ENCODE peak calls at places on chromosomes 12 and 14, in nine cellular contexts. One of them, this sample, is unnamed.

GRCh38 chr14:37263656-37264236 is 66.0 kb downstream of the MIPOL1 start:
- DNase-seq in neuronal stem cell: no peak
- DNase-seq in CD8-positive, alpha-beta memory T cell: no peak
- DNase-seq in Panc1: no peak
- DNase-seq in brain microvascular endothelial cell: no peak
- DNase-seq in mesendoderm: peak; percentile 12
- DNase-seq in CD8-positive, alpha-beta T cell: no peak
- DNase-seq in tibial artery: no peak
- DNase-seq in CD4-positive, alpha-beta memory T cell: no peak
- DNase-seq in this sample: no peak

GRCh38 chr12:127268121-127268520 is 998.8 kb upstream of the TMEM132C start:
- DNase-seq in mesendoderm: no peak
- DNase-seq in CD8-positive, alpha-beta memory T cell: no peak
- DNase-seq in Panc1: no peak
- DNase-seq in CD4-positive, alpha-beta memory T cell: no peak
- DNase-seq in neuronal stem cell: no peak
- DNase-seq in CD8-positive, alpha-beta T cell: no peak
- DNase-seq in brain microvascular endothelial cell: no peak
- DNase-seq in tibial artery: no peak
- DNase-seq in this sample: no peak

GRCh38 chr12:123923927-123924326 is 48.7 kb downstream of the CCDC92 start:
- DNase-seq in Panc1: no peak
- DNase-seq in tibial artery: no peak
- DNase-seq in CD8-positive, alpha-beta memory T cell: no peak
- DNase-seq in brain microvascular endothelial cell: no peak
- DNase-seq in CD4-positive, alpha-beta memory T cell: no peak
- DNase-seq in mesendoderm: no peak
- DNase-seq in CD8-positive, alpha-beta T cell: no peak
- DNase-seq in neuronal stem cell: no peak
- DNase-seq in this sample: no peak

GRCh38 chr14:55136868-55137785 is 8.1 kb downstream of the LGALS3 start:
- DNase-seq in CD4-positive, alpha-beta memory T cell: no peak
- DNase-seq in mesendoderm: no peak
- DNase-seq in Panc1: no peak
- DNase-seq in CD8-positive, alpha-beta memory T cell: no peak
- DNase-seq in tibial artery: peak; percentile 73
- DNase-seq in brain microvascular endothelial cell: peak; percentile 90
- DNase-seq in CD8-positive, alpha-beta T cell: no peak
- DNase-seq in neuronal stem cell: no peak
- DNase-seq in this sample: peak; percentile 60

GRCh38 chr14:85852900-85853299 is 323.0 kb downstream of the FLRT2 start:
- DNase-seq in neuronal stem cell: no peak
- DNase-seq in CD8-positive, alpha-beta memory T cell: no peak
- DNase-seq in CD8-positive, alpha-beta T cell: no peak
- DNase-seq in brain microvascular endothelial cell: no peak
- DNase-seq in tibial artery: no peak
- DNase-seq in CD4-positive, alpha-beta memory T cell: no peak
- DNase-seq in mesendoderm: peak; percentile 5
- DNase-seq in Panc1: no peak
- DNase-seq in this sample: no peak

GRCh38 chr12:48296586-48297396 is 53.9 kb downstream of the ZNF641 start:
- DNase-seq in tibial artery: peak; percentile 76
- DNase-seq in CD4-positive, alpha-beta memory T cell: peak; percentile 10
- DNase-seq in neuronal stem cell: peak; percentile 66
- DNase-seq in brain microvascular endothelial cell: peak; percentile 75
- DNase-seq in mesendoderm: peak; percentile 93
- DNase-seq in CD8-positive, alpha-beta T cell: peak; percentile 43
- DNase-seq in CD8-positive, alpha-beta memory T cell: no peak
- DNase-seq in Panc1: peak; percentile 17
- DNase-seq in this sample: peak; percentile 84

GRCh38 chr12:48717252-48717695 is 767 bp upstream of the CCNT1 start:
- DNase-seq in brain microvascular endothelial cell: no peak
- DNase-seq in neuronal stem cell: peak; percentile 15
- DNase-seq in Panc1: peak; percentile 5
- DNase-seq in CD4-positive, alpha-beta memory T cell: no peak
- DNase-seq in mesendoderm: peak; percentile 16
- DNase-seq in CD8-positive, alpha-beta T cell: no peak
- DNase-seq in CD8-positive, alpha-beta memory T cell: no peak
- DNase-seq in tibial artery: no peak
- DNase-seq in this sample: no peak

GRCh38 chr12:81644503-81644902 is 114.6 kb downstream of the PPFIA2 start:
- DNase-seq in Panc1: no peak
- DNase-seq in CD4-positive, alpha-beta memory T cell: peak; percentile 28
- DNase-seq in neuronal stem cell: peak; percentile 9
- DNase-seq in CD8-positive, alpha-beta T cell: no peak
- DNase-seq in mesendoderm: peak; percentile 45
- DNase-seq in brain microvascular endothelial cell: no peak
- DNase-seq in tibial artery: no peak
- DNase-seq in CD8-positive, alpha-beta memory T cell: no peak
- DNase-seq in this sample: no peak

GRCh38 chr12:114625294-114625851 is 58.6 kb downstream of the TBX3 start:
- DNase-seq in tibial artery: no peak
- DNase-seq in neuronal stem cell: peak; percentile 64
- DNase-seq in CD8-positive, alpha-beta memory T cell: no peak
- DNase-seq in Panc1: peak; percentile 15
- DNase-seq in mesendoderm: peak; percentile 78
- DNase-seq in brain microvascular endothelial cell: peak; percentile 49
- DNase-seq in CD8-positive, alpha-beta T cell: peak; percentile 9
- DNase-seq in CD4-positive, alpha-beta memory T cell: no peak
- DNase-seq in this sample: peak; percentile 32

GRCh38 chr12:32217354-32218310 is 111.0 kb downstream of the BICD1 start:
- DNase-seq in brain microvascular endothelial cell: peak; percentile 75
- DNase-seq in mesendoderm: no peak
- DNase-seq in tibial artery: peak; percentile 35
- DNase-seq in CD8-positive, alpha-beta T cell: no peak
- DNase-seq in CD8-positive, alpha-beta memory T cell: no peak
- DNase-seq in neuronal stem cell: no peak
- DNase-seq in CD4-positive, alpha-beta memory T cell: no peak
- DNase-seq in Panc1: no peak
- DNase-seq in this sample: no peak

DNA sequence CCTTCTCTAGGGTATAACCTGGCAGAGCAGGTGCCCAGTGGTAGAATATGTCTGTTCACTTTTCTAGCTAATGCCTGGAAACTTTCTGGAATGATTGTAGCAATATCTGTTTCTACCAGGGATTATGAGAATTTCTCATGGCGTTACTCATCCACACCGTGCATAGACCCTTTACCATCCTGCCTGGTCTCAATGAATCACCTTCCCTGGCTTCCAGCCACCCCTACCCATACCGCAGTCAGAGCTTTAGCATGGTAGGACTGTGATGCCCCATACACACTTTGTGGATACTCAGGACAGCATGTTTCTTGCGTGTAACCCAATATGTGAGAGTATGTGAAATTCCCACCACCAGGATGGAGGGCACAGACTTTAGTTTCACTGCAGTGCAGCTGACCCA is 45.4 kb downstream of the TUNAR start:
- DNase-seq in CD8-positive, alpha-beta memory T cell: no peak
- DNase-seq in mesendoderm: no peak
- DNase-seq in brain microvascular endothelial cell: no peak
- DNase-seq in tibial artery: no peak
- DNase-seq in CD4-positive, alpha-beta memory T cell: no peak
- DNase-seq in CD8-positive, alpha-beta T cell: no peak
- DNase-seq in neuronal stem cell: no peak
- DNase-seq in Panc1: no peak
- DNase-seq in this sample: no peak
- H3K27ac ChIP-seq in CD8-positive, alpha-beta memory T cell: no peak overlapping the region
- H3K27ac ChIP-seq in mesendoderm: no peak overlapping the region
- H3K27ac ChIP-seq in brain microvascular endothelial cell: no peak overlapping the region
- H3K27ac ChIP-seq in tibial artery: no peak overlapping the region
- H3K27ac ChIP-seq in CD4-positive, alpha-beta memory T cell: no peak overlapping the region
- H3K27ac ChIP-seq in CD8-positive, alpha-beta T cell: no peak overlapping the region
- H3K27ac ChIP-seq in neuronal stem cell: no peak overlapping the region
- H3K27ac ChIP-seq in Panc1: no peak overlapping the region
- H3K27ac ChIP-seq in this sample: no peak overlapping the region

GRCh38 chr12:113119980-113120669 is 15.4 kb downstream of the RASAL1 start:
- DNase-seq in CD8-positive, alpha-beta memory T cell: no peak
- DNase-seq in CD4-positive, alpha-beta memory T cell: no peak
- DNase-seq in tibial artery: no peak
- DNase-seq in mesendoderm: peak; percentile 71
- DNase-seq in CD8-positive, alpha-beta T cell: no peak
- DNase-seq in Panc1: no peak
- DNase-seq in brain microvascular endothelial cell: no peak
- DNase-seq in neuronal stem cell: no peak
- DNase-seq in this sample: no peak

GRCh38 chr12:113118142-113118541 is 17.4 kb downstream of the RASAL1 start:
- DNase-seq in CD4-positive, alpha-beta memory T cell: no peak
- DNase-seq in mesendoderm: no peak
- DNase-seq in tibial artery: no peak
- DNase-seq in CD8-positive, alpha-beta memory T cell: no peak
- DNase-seq in neuronal stem cell: no peak
- DNase-seq in CD8-positive, alpha-beta T cell: no peak
- DNase-seq in brain microvascular endothelial cell: no peak
- DNase-seq in Panc1: no peak
- DNase-seq in this sample: no peak

GRCh38 chr12:113114447-113115178 is 20.9 kb downstream of the RASAL1 start:
- DNase-seq in CD4-positive, alpha-beta memory T cell: no peak
- DNase-seq in mesendoderm: no peak
- DNase-seq in Panc1: no peak
- DNase-seq in tibial artery: no peak
- DNase-seq in brain microvascular endothelial cell: no peak
- DNase-seq in CD8-positive, alpha-beta T cell: no peak
- DNase-seq in neuronal stem cell: no peak
- DNase-seq in CD8-positive, alpha-beta memory T cell: no peak
- DNase-seq in this sample: no peak

GRCh38 chr12:113115455-113116126 is 20.0 kb downstream of the RASAL1 start:
- DNase-seq in mesendoderm: no peak
- DNase-seq in brain microvascular endothelial cell: no peak
- DNase-seq in neuronal stem cell: no peak
- DNase-seq in Panc1: no peak
- DNase-seq in CD8-positive, alpha-beta T cell: no peak
- DNase-seq in tibial artery: no peak
- DNase-seq in CD4-positive, alpha-beta memory T cell: no peak
- DNase-seq in CD8-positive, alpha-beta memory T cell: no peak
- DNase-seq in this sample: no peak

DNA sequence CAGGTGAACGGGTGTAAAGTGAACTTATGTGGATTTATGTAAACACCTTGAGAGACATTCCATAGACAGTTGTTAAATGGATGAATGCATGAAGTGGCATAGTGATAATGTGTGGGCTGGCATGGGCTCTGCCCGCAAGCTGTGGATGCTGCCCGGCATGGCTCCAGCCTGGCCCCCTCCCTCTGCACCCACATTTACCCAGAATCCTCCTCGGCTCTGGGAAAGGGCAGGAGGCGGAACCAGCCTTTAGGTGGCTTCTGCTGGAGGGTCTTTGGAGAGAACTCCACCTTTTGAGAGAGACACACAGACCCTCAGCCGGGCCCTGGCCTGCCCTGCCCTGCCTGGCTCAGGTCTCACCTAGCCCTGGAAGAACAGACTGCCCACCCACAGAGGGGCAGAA is 18.7 kb downstream of the RASAL1 start:
- DNase-seq in brain microvascular endothelial cell: no peak
- DNase-seq in neuronal stem cell: no peak
- DNase-seq in CD8-positive, alpha-beta memory T cell: no peak
- DNase-seq in CD4-positive, alpha-beta memory T cell: no peak
- DNase-seq in Panc1: no peak
- DNase-seq in mesendoderm: no peak
- DNase-seq in tibial artery: no peak
- DNase-seq in CD8-positive, alpha-beta T cell: no peak
- DNase-seq in this sample: no peak
- H3K27me3 ChIP-seq in brain microvascular endothelial cell: peaks cover 12% of the 10 kb centered on the region
- H3K27me3 ChIP-seq in neuronal stem cell: peaks cover 24% of the 10 kb centered on the region
- H3K27me3 ChIP-seq in CD8-positive, alpha-beta memory T cell: no peaks in the 10 kb centered on the region
- H3K27me3 ChIP-seq in CD4-positive, alpha-beta memory T cell: no peaks in the 10 kb centered on the region
- H3K27me3 ChIP-seq in Panc1: no peaks in the 10 kb centered on the region
- H3K27me3 ChIP-seq in mesendoderm: no peaks in the 10 kb centered on the region
- H3K27me3 ChIP-seq in tibial artery: peaks cover 76% of the 10 kb centered on the region
- H3K27me3 ChIP-seq in CD8-positive, alpha-beta T cell: no peaks in the 10 kb centered on the region
- H3K27me3 ChIP-seq in this sample: no peaks in the 10 kb centered on the region

GRCh38 chr14:25150401-25150800 is 100.5 kb upstream of the STXBP6 start:
- DNase-seq in Panc1: no peak
- DNase-seq in CD8-positive, alpha-beta memory T cell: no peak
- DNase-seq in brain microvascular endothelial cell: no peak
- DNase-seq in tibial artery: no peak
- DNase-seq in mesendoderm: no peak
- DNase-seq in CD4-positive, alpha-beta memory T cell: no peak
- DNase-seq in neuronal stem cell: no peak
- DNase-seq in CD8-positive, alpha-beta T cell: no peak
- DNase-seq in this sample: no peak

DNA sequence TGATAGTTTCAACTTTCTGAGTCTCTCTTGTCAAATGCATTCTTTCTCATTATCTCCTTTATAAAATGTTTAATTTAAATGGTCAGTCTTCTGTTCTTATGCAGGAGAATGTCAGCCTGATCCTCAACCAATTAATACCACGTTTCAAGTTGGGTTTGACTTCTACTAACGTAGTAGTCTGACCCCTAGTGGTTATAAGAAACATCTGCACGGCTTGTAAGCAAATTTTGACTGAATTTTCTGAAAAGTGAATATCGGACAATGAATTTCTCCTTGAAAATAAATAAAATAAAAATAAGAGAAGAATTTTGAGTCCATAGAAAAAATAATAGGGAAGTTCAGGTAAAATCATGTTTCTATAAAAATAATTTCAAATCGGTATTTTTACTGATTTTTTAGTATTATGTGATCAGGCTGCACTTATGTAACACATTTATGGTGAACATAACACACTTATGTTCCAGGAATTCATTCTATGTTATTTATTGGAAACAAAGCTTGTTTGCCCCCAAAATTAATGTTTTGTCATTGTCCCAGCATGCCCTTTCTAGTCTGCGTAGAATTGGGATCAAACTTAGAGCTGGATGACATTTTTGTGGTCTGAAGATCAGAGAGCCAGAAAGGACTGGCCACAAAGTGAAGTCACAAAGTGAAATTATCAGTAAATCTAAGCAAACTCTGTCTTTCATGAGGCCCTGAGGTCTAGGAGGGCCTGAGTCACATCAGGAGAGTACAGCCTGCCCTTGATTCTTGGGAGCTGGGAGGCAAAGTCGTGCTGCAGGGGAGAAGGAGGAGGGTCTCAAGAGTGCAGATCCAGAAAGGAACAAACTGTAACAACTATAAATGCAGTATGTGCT is 101.2 kb upstream of the STXBP6 start:
- DNase-seq in tibial artery: no peak
- DNase-seq in neuronal stem cell: no peak
- DNase-seq in mesendoderm: peak; percentile 57
- DNase-seq in CD4-positive, alpha-beta memory T cell: peak; percentile 5
- DNase-seq in Panc1: peak; percentile 15
- DNase-seq in CD8-positive, alpha-beta T cell: no peak
- DNase-seq in CD8-positive, alpha-beta memory T cell: no peak
- DNase-seq in brain microvascular endothelial cell: peak; percentile 2
- DNase-seq in this sample: no peak
- H3K4me3 ChIP-seq in tibial artery: no peak overlapping the region
- H3K4me3 ChIP-seq in neuronal stem cell: no peak overlapping the region
- H3K4me3 ChIP-seq in mesendoderm: no peak overlapping the region
- H3K4me3 ChIP-seq in CD4-positive, alpha-beta memory T cell: no peak overlapping the region
- H3K4me3 ChIP-seq in Panc1: no peak overlapping the region
- H3K4me3 ChIP-seq in CD8-positive, alpha-beta T cell: no peak overlapping the region
- H3K4me3 ChIP-seq in CD8-positive, alpha-beta memory T cell: no peak overlapping the region
- H3K4me3 ChIP-seq in brain microvascular endothelial cell: no peak overlapping the region
- H3K4me3 ChIP-seq in this sample: no peak overlapping the region

DNA sequence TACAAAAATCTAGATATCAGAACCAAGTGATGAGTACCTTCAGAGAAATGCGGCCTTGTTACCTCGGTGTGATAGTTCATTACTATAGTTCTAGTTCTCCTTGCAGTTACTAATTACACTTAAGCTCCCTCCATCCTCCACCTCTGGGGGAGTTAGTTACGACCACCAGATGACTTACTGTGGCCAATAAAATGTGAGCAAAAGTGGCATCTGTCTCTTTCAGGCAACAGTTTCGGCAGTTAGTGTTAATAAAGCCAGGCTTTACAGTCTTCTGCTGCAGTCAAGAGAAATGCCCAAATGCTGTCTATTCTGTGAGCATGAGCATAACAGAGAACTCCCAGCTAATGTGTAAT is 6.0 kb downstream of the TXNDC16 start:
- DNase-seq in CD8-positive, alpha-beta T cell: no peak
- DNase-seq in CD8-positive, alpha-beta memory T cell: no peak
- DNase-seq in CD4-positive, alpha-beta memory T cell: no peak
- DNase-seq in mesendoderm: no peak
- DNase-seq in neuronal stem cell: no peak
- DNase-seq in tibial artery: no peak
- DNase-seq in Panc1: no peak
- DNase-seq in brain microvascular endothelial cell: no peak
- DNase-seq in this sample: no peak
- H3K27ac ChIP-seq in CD8-positive, alpha-beta T cell: no peak overlapping the region
- H3K27ac ChIP-seq in CD8-positive, alpha-beta memory T cell: no peak overlapping the region
- H3K27ac ChIP-seq in CD4-positive, alpha-beta memory T cell: no peak overlapping the region
- H3K27ac ChIP-seq in mesendoderm: no peak overlapping the region
- H3K27ac ChIP-seq in neuronal stem cell: no peak overlapping the region
- H3K27ac ChIP-seq in tibial artery: peak overlapping the region; percentile 52
- H3K27ac ChIP-seq in Panc1: no peak overlapping the region
- H3K27ac ChIP-seq in brain microvascular endothelial cell: no peak overlapping the region
- H3K27ac ChIP-seq in this sample: no peak overlapping the region